ENCODE peak calls at places on chromosomes 2 and 18, in eight cellular contexts. Y is T-cell; B is activated CD4-positive, alpha-beta T cell treated with anti-CD3 and anti-CD28 coated beads, Interleukin-2, amount 10 ng/mL, durations not matched to agents 7 days and 5 days; W is stimulated activated CD8-positive, alpha-beta memory T cell treated with anti-CD3 and anti-CD28 coated beads, Interleukin-2, amount 100 ng/mL, for 48 hours; S is NAMALWA; F is activated T-cell treated with anti-CD3 and anti-CD28 coated beads for 1 hour; Q is Calu3; R is EL. E is an unnamed sample.

GRCh38 chr2:137173514-137173913 is 408.2 kb downstream of the THSD7B start:
- DNase-seq in Y (no peak), B (no peak), W (no peak), S (peak; percentile 15), F (no peak), Q (peak; percentile 52), R (peak; percentile 60), E (no peak)

GRCh38 chr2:109202486-109202885 is 73.5 kb downstream of the SH3RF3 start:
- DNase-seq in Y (no peak), B (no peak), W (no peak), S (no peak), F (no peak), Q (no peak), R (no peak), E (no peak)

GRCh38 chr2:72144746-72145657 is 2.7 kb downstream of the CYP26B1 start:
- DNase-seq in Y (no peak), B (no peak), W (no peak), S (no peak), F (no peak), Q (peak; percentile 84), R (no peak), E (no peak)

GRCh38 chr2:98091738-98092137 is 4.8 kb downstream of the VWA3B start:
- DNase-seq in Y (no peak), B (no peak), W (no peak), S (no peak), F (no peak), Q (no peak), R (no peak), E (no peak)

GRCh38 chr2:223306371-223306770 is 254.4 kb downstream of the KCNE4 start:
- DNase-seq in Y (no peak), B (no peak), W (no peak), S (peak; percentile 50), F (no peak), Q (peak; percentile 9), R (peak; percentile 37), E (no peak)

GRCh38 chr2:21037671-21038108 is 6.2 kb downstream of the APOB start:
- DNase-seq in Y (no peak), B (no peak), W (no peak), S (no peak), F (no peak), Q (no peak), R (no peak), E (no peak)

GRCh38 chr2:129367118-129367517 is 612.3 kb upstream of the RAB6C start:
- DNase-seq in Y (no peak), B (no peak), W (no peak), S (no peak), F (no peak), Q (no peak), R (no peak), E (no peak)

GRCh38 chr2:30780776-30781330 is 26.4 kb downstream of the CAPN13 start:
- DNase-seq in Y (no peak), B (no peak), W (no peak), S (no peak), F (no peak), Q (no peak), R (no peak), E (no peak)

GRCh38 chr2:172094319-172095145 is 8.2 kb downstream of the DLX2 start:
- DNase-seq in Y (no peak), B (no peak), W (no peak), S (no peak), F (no peak), Q (no peak), R (peak; percentile 70), E (no peak)

GRCh38 chr2:120661551-120661950 is 74.1 kb upstream of the GLI2 start:
- DNase-seq in Y (no peak), B (no peak), W (no peak), S (no peak), F (no peak), Q (no peak), R (no peak), E (no peak)

GRCh38 chr2:98903064-98903355 is 33.0 kb downstream of the CRACDL start:
- DNase-seq in Y (no peak), B (no peak), W (no peak), S (no peak), F (no peak), Q (no peak), R (no peak), E (no peak)

GRCh38 chr2:162824319-162824718 is 14.2 kb downstream of the KCNH7 start:
- DNase-seq in Y (no peak), B (no peak), W (no peak), S (no peak), F (no peak), Q (no peak), R (no peak), E (no peak)

GRCh38 chr2:113273031-113273551 is 5.6 kb downstream of the PAX8 start:
- DNase-seq in Y (peak; percentile 28), B (peak; percentile 50), W (no peak), S (peak; percentile 46), F (no peak), Q (peak; percentile 61), R (peak; percentile 31), E (no peak)

GRCh38 chr2:138244400-138245001 is 257.1 kb upstream of the SPOPL start:
- DNase-seq in Y (no peak), B (no peak), W (no peak), S (no peak), F (no peak), Q (peak; percentile 50), R (peak; percentile 50), E (no peak)

GRCh38 chr18:76380791-76381405 is 114.1 kb downstream of the ZNF516 start:
- DNase-seq in Y (no peak), B (no peak), W (no peak), S (no peak), F (no peak), Q (no peak), R (peak; percentile 29), E (no peak)

GRCh38 chr18:9706081-9706935 is 1.8 kb upstream of the RAB31 start:
- DNase-seq in Y (no peak), B (no peak), W (no peak), S (no peak), F (no peak), Q (no peak), R (peak; percentile 54), E (no peak)

GRCh38 chr2:86160156-86160952 is 34.9 kb downstream of the IMMT start:
- DNase-seq in Y (no peak), B (no peak), W (no peak), S (no peak), F (no peak), Q (no peak), R (no peak), E (no peak)

E was measured in activated gamma-delta T cell treated with Interleukin-2 at 50 U/mL for 16 hours.